ENCODE peak calls at places on chromosomes 5 and 9, in five cellular contexts. K, M, S, L and I are unnamed samples. For H3K4me1, the result is how much of the 10 kb centered on the place peaks cover.

GRCh38 chr5:98308960-98309359 is 464.5 kb upstream of the RGMB start:
- DNase-seq in K (no peak), M (no peak), S (no peak), L (no peak), I (no peak)

GRCh38 chr5:62969409-62970120 is 390.9 kb downstream of the LRRC70 start:
- DNase-seq in K (no peak), M (no peak), S (no peak), L (no peak), I (no peak)

GRCh38 chr5:91179018-91179417 is 204.1 kb downstream of the ARRDC3 start:
- DNase-seq in K (no peak), M (no peak), S (no peak), L (no peak), I (no peak)

GRCh38 chr5:945691-946541 is 53.2 kb downstream of the TRIP13 start:
- DNase-seq in K (no peak), M (peak), S (no peak), L (no peak), I (peak)

GRCh38 chr5:13591621-13592020 is 352.9 kb downstream of the DNAH5 start:
- DNase-seq in K (no peak), M (no peak), S (no peak), L (no peak), I (no peak)

GRCh38 chr5:68962632-68963484 is 131.0 kb upstream of the SLC30A5 start:
- DNase-seq in K (peak), M (no peak), S (peak), L (peak), I (peak)

GRCh38 chr5:138463335-138464017 is 1.8 kb upstream of the EGR1 start:
- DNase-seq in K (peak), M (no peak), S (no peak), L (no peak), I (peak)

GRCh38 chr5:111615054-111615453 is 102.7 kb upstream of the STARD4 start:
- DNase-seq in K (no peak), M (no peak), S (no peak), L (no peak), I (no peak)

GRCh38 chr5:82967072-82967471 is 110.1 kb downstream of the TMEM167A start:
- DNase-seq in K (no peak), M (no peak), S (no peak), L (peak), I (no peak)

GRCh38 chr9:109301012-109301411 is 19.8 kb downstream of the EPB41L4B start:
- DNase-seq in K (no peak), M (no peak), S (no peak), L (no peak), I (no peak)

GRCh38 chr5:57986746-57987145 is 473.1 kb downstream of the PLK2 start:
- DNase-seq in K (peak), M (no peak), S (no peak), L (no peak), I (no peak)

GRCh38 chr9:99059074-99059894 is 45.6 kb upstream of the TGFBR1 start:
- DNase-seq in K (no peak), M (no peak), S (no peak), L (no peak), I (peak)
- H3K4me3 ChIP-seq in K (no peak), M (no peak), S (no peak), L (no peak), I (no peak)

GRCh38 chr9:127133739-127134167 is 11.3 kb upstream of the ANGPTL2 start:
- DNase-seq in K (peak), M (peak), S (no peak), L (no peak), I (peak)

GRCh38 chr9:127136880-127137639 is 14.6 kb upstream of the ANGPTL2 start:
- DNase-seq in K (peak), M (no peak), S (no peak), L (no peak), I (no peak)

GRCh38 chr9:127132921-127133647 is 10.6 kb upstream of the ANGPTL2 start:
- DNase-seq in K (peak), M (peak), S (no peak), L (no peak), I (peak)

GRCh38 chr9:127136081-127136879 is 13.8 kb upstream of the ANGPTL2 start:
- DNase-seq in K (peak), M (peak), S (peak), L (no peak), I (no peak)

GRCh38 chr9:127135056-127135745 is 12.8 kb upstream of the ANGPTL2 start:
- DNase-seq in K (peak), M (peak), S (peak), L (no peak), I (no peak)
- H3K4me1 ChIP-seq in K (half or more), M (under half), S (under half), L (under half), I (under half)

GRCh38 chr9:130823435-130823834 is 11.6 kb upstream of the ABL1 start:
- DNase-seq in K (no peak), M (no peak), S (no peak), L (no peak), I (no peak)

GRCh38 chr9:130824079-130824478 is 11.0 kb upstream of the ABL1 start:
- DNase-seq in K (no peak), M (no peak), S (no peak), L (no peak), I (no peak)

GRCh38 chr9:130825809-130826208 is 9.2 kb upstream of the ABL1 start:
- DNase-seq in K (no peak), M (no peak), S (no peak), L (no peak), I (no peak)

GRCh38 chr9:130824616-130825015 is 10.4 kb upstream of the ABL1 start:
- DNase-seq in K (no peak), M (no peak), S (no peak), L (no peak), I (no peak)

DNA sequence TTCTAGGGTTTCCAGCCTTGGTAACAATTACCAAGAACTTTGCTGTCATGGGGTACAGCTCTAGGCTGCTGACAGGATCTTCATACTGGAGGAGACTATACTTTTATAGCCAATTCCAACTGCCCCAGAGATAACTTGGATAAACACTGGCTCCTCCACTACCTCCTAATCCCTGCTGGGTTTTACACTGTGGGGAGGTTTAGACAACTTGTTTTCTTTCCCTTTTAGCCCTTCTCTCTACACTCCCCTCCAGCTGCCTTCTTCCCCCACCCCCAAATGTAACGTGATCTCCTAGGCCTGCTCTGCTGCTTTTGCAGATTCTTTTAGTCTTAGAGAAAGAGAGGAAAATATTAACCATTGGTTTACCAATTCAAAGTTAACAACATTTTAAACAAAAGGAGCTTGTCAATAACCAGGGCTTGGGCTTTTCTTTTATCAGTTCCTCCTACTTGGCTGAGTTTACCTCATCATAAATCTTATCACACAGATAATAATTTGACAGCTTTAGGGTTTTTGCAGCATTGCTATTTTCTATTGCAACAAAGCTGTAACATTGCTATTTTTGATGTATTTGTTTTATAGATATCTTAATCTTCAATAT is 9.9 kb upstream of the ABL1 start:
- DNase-seq in K (no peak), M (no peak), S (no peak), L (peak), I (no peak)
- H3K4me3 ChIP-seq in K (peak), M (no peak), S (no peak), L (no peak), I (no peak)

GRCh38 chr9:124266826-124267201 is 9.1 kb downstream of the NEK6 start:
- DNase-seq in K (no peak), M (no peak), S (no peak), L (no peak), I (no peak)

GRCh38 chr9:124263800-124264426 is 6.2 kb downstream of the NEK6 start:
- DNase-seq in K (no peak), M (no peak), S (no peak), L (no peak), I (no peak)

GRCh38 chr9:124266139-124266825 is 8.5 kb downstream of the NEK6 start:
- DNase-seq in K (no peak), M (no peak), S (no peak), L (no peak), I (no peak)

GRCh38 chr9:124263158-124263557 is 5.4 kb downstream of the NEK6 start:
- DNase-seq in K (no peak), M (no peak), S (no peak), L (no peak), I (peak)

DNA sequence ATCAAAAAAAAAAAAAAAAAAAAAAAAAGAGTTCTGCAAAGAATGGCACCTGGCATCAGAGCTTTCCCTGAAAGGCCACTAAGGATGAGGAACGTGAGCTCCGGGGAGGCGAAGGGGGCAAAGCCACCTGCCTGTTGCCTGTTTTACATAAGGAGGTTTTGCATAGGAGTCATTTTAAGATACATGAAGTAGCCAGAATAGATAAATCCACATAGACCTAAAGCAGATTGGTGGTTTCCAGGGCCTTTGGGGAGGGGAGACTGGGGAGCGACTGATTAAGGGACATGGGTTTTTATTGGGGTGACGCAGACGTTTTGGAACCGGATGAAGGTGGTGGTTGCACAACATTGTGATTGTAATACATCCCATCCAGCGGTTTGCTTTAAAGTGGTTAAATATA is 7.1 kb downstream of the NEK6 start:
- DNase-seq in K (no peak), M (no peak), S (no peak), L (no peak), I (no peak)
- H3K4me1 ChIP-seq in K (half or more), M (half or more), S (half or more), L (under half), I (under half)

GRCh38 chr5:134112726-134113571 is 1.5 kb upstream of the TCF7 start:
- DNase-seq in K (no peak), M (no peak), S (no peak), L (no peak), I (no peak)

GRCh38 chr5:134111741-134112647 is 2.5 kb upstream of the TCF7 start:
- DNase-seq in K (no peak), M (no peak), S (no peak), L (no peak), I (no peak)

GRCh38 chr5:134114886-134115805 is 665 bp downstream of the TCF7 start:
- DNase-seq in K (no peak), M (peak), S (peak), L (peak), I (no peak)

GRCh38 chr5:134113908-134114875 is at the start of gene TCF7:
- DNase-seq in K (peak), M (peak), S (peak), L (peak), I (peak)

DNA sequence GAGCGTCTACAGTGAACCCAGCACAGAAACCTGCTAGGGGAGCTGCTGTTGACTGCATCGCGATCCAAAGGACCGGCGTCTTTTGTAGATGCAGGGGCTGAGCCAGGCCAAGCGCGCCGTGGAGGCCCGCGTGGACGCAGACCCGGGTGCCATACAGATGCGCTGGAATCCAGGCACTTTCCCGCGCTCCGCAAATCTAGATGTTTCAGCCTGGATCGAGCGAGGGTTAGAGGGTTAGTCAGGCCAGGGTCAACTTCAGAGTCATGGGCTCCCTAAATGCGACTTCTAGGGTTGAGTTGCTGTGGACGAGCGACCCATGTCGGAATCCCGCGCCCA is 941 bp upstream of the TCF7 start:
- DNase-seq in K (no peak), M (no peak), S (no peak), L (no peak), I (no peak)
- H3K4me3 ChIP-seq in K (peak), M (peak), S (no peak), L (no peak), I (peak)